ENCODE peak calls at places on chromosomes 6 and 20, in four cellular contexts. One of them, this sample, is unnamed.

GRCh38 chr6:116596815-116597214 is 19.5 kb upstream of the RSPH4A start:
- DNase-seq in Panc1: no peak
- DNase-seq in HepG2: peak
- DNase-seq in HCT116: no peak
- DNase-seq in this sample: peak

GRCh38 chr20:13990465-13990864 is at the start of gene SEL1L2:
- DNase-seq in HepG2: no peak
- DNase-seq in Panc1: no peak
- DNase-seq in HCT116: no peak
- DNase-seq in this sample: no peak

GRCh38 chr20:51586005-51586440 is 43.5 kb upstream of the NFATC2 start:
- DNase-seq in HCT116: peak
- DNase-seq in HepG2: no peak
- DNase-seq in Panc1: no peak
- DNase-seq in this sample: no peak

GRCh38 chr6:71482742-71483141 is 194.1 kb downstream of the OGFRL1 start:
- DNase-seq in Panc1: no peak
- DNase-seq in HepG2: no peak
- DNase-seq in HCT116: no peak
- DNase-seq in this sample: no peak

GRCh38 chr6:138442663-138443062 is 38.6 kb downstream of the HEBP2 start:
- DNase-seq in HCT116: no peak
- DNase-seq in HepG2: no peak
- DNase-seq in Panc1: no peak
- DNase-seq in this sample: no peak

GRCh38 chr6:132648356-132648755 is 10.6 kb downstream of the TAAR1 start:
- DNase-seq in HCT116: no peak
- DNase-seq in Panc1: no peak
- DNase-seq in HepG2: no peak
- DNase-seq in this sample: no peak

GRCh38 chr6:5323979-5324378 is 62.7 kb downstream of the FARS2 start:
- DNase-seq in HCT116: no peak
- DNase-seq in Panc1: no peak
- DNase-seq in HepG2: no peak
- DNase-seq in this sample: no peak

GRCh38 chr6:134935076-134935475 is 14.8 kb downstream of the ALDH8A1 start:
- DNase-seq in HCT116: no peak
- DNase-seq in HepG2: no peak
- DNase-seq in Panc1: no peak
- DNase-seq in this sample: no peak

GRCh38 chr6:160081398-160081797 is 40.2 kb upstream of the SLC22A1 start:
- DNase-seq in HCT116: no peak
- DNase-seq in Panc1: no peak
- DNase-seq in HepG2: no peak
- DNase-seq in this sample: no peak

GRCh38 chr6:13522639-13523038 is 35.2 kb upstream of the GFOD1 start:
- DNase-seq in Panc1: no peak
- DNase-seq in HCT116: no peak
- DNase-seq in HepG2: no peak
- DNase-seq in this sample: no peak

GRCh38 chr20:25624500-25624939 is 706 bp upstream of the NANP start:
- DNase-seq in HepG2: no peak
- DNase-seq in HCT116: no peak
- DNase-seq in Panc1: no peak
- DNase-seq in this sample: no peak

GRCh38 chr20:48360338-48360698 is 467.5 kb downstream of the PREX1 start:
- DNase-seq in HepG2: no peak
- DNase-seq in HCT116: no peak
- DNase-seq in Panc1: no peak
- DNase-seq in this sample: no peak

GRCh38 chr6:129146836-129147366 is 264.0 kb downstream of the LAMA2 start:
- DNase-seq in HCT116: no peak
- DNase-seq in HepG2: no peak
- DNase-seq in Panc1: no peak
- DNase-seq in this sample: no peak

GRCh38 chr20:14963262-14963663 is 625.9 kb upstream of the FLRT3 start:
- DNase-seq in Panc1: no peak
- DNase-seq in HCT116: peak
- DNase-seq in HepG2: peak
- DNase-seq in this sample: no peak

GRCh38 chr6:15327271-15327670 is 81.4 kb downstream of the JARID2 start:
- DNase-seq in HCT116: peak
- DNase-seq in Panc1: no peak
- DNase-seq in HepG2: no peak
- DNase-seq in this sample: peak

GRCh38 chr20:19249515-19249914 is 37.1 kb downstream of the SLC24A3 start:
- DNase-seq in HCT116: no peak
- DNase-seq in Panc1: no peak
- DNase-seq in HepG2: no peak
- DNase-seq in this sample: peak

GRCh38 chr6:71034578-71034977 is 77.7 kb upstream of the B3GAT2 start:
- DNase-seq in Panc1: no peak
- DNase-seq in HepG2: no peak
- DNase-seq in HCT116: no peak
- DNase-seq in this sample: no peak

GRCh38 chr6:24283043-24283985 is 74.5 kb downstream of the DCDC2 start:
- DNase-seq in Panc1: peak
- DNase-seq in HepG2: peak
- DNase-seq in HCT116: peak
- DNase-seq in this sample: peak

GRCh38 chr6:161376367-161376766 is 102.5 kb upstream of the AGPAT4 start:
- DNase-seq in Panc1: no peak
- DNase-seq in HCT116: no peak
- DNase-seq in HepG2: no peak
- DNase-seq in this sample: no peak

GRCh38 chr20:58081842-58082241 is 146.6 kb downstream of the ANKRD60 start:
- DNase-seq in HepG2: no peak
- DNase-seq in HCT116: no peak
- DNase-seq in Panc1: no peak
- DNase-seq in this sample: no peak

GRCh38 chr20:36030143-36030542 is 61.8 kb downstream of the CNBD2 start:
- DNase-seq in Panc1: no peak
- DNase-seq in HCT116: no peak
- DNase-seq in HepG2: no peak
- DNase-seq in this sample: no peak

GRCh38 chr6:159608961-159609673 is 83.9 kb downstream of the SOD2 start:
- DNase-seq in HCT116: peak
- DNase-seq in Panc1: peak
- DNase-seq in HepG2: peak
- DNase-seq in this sample: peak

GRCh38 chr20:17616480-17617211 is 46.8 kb downstream of the DSTN start:
- DNase-seq in HCT116: no peak
- DNase-seq in Panc1: no peak
- DNase-seq in HepG2: no peak
- DNase-seq in this sample: no peak

DNA sequence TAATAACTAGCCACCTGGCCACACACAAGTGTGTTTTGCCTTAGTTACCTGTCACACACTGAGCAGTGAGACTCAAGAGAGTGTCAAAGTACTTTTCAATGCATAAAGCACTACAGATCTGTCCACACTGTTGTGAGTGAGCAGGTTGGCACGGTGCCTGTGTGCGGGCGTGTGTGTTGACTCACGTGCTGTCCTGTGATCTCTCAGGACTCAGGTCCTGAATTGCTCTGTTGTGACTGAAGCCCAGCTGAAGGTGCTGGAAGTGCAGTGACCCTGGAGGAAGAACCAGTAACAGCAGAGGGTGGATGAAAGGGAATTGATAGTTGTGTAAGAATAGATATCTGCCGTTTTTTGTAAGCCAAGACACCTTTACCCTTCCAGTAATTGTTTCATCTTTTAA is 18.3 kb downstream of the SLC16A10 start:
- DNase-seq in Panc1: no peak
- DNase-seq in HCT116: peak
- DNase-seq in HepG2: peak
- DNase-seq in this sample: no peak
- TF ChIP-seq TCF7L2 in Panc1: no peak
- TF ChIP-seq TCF7L2 in HCT116: peak
- TF ChIP-seq TCF7L2 in HepG2: no peak
- TF ChIP-seq TCF7L2 in this sample: no peak

DNA sequence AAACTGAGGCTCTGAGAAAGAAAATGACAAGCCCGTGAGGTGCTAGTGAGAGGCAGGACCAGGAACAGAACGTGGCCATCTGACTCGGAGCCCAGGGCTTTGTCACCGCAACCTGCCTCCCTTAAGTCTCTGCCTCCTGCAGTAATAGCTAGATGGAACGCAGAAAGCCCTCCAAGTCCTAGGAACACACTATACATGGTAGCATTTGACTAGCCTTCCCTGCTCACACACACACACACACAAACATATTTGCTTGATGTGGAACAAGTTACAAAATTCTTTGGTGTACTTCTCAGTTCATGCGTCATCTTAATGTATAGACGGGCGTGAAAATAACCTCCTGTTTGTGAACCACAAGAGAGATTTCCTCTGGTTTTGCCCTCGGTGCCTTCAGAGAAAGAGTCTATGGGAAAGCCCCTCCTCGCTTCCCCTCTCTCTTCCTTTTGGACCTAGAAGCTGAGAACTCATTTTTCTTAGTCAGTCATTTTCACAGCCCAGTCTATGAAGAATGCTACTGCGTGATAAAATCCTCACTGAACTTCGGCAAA is 38.8 kb downstream of the C6orf52 start:
- DNase-seq in Panc1: no peak
- DNase-seq in HCT116: no peak
- DNase-seq in HepG2: no peak
- DNase-seq in this sample: no peak
- TF ChIP-seq TCF7L2 in Panc1: no peak
- TF ChIP-seq TCF7L2 in HCT116: no peak
- TF ChIP-seq TCF7L2 in HepG2: no peak
- TF ChIP-seq TCF7L2 in this sample: no peak

DNA sequence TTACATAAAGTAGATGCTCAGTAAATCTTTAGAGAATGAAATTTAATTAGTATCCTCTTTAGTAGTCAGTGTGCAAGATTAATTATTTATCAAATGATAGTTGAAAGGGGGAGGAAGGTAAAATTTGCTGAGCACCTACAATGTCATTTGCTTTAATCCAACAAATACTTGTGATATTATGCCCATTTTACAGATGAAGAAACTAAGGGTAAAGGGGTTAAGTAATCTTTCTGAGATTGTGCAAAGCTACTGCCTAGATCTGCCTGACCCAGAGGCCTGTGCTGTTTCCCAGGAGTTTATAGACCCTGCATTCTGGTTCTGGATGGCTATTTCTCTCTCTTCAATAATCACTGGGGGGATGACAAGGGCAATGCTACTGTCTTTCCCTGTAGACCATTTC is 58.3 kb upstream of the BACH2 start:
- DNase-seq in HepG2: no peak
- DNase-seq in Panc1: no peak
- DNase-seq in HCT116: no peak
- DNase-seq in this sample: no peak
- TF ChIP-seq TCF7L2 in HepG2: no peak
- TF ChIP-seq TCF7L2 in Panc1: no peak
- TF ChIP-seq TCF7L2 in HCT116: no peak
- TF ChIP-seq TCF7L2 in this sample: no peak

GRCh38 chr20:41428285-41428684 is 61.7 kb upstream of the EMILIN3 start:
- DNase-seq in Panc1: no peak
- DNase-seq in HCT116: peak
- DNase-seq in HepG2: peak
- DNase-seq in this sample: peak
- TF ChIP-seq TCF7L2 in Panc1: no peak
- TF ChIP-seq TCF7L2 in HCT116: no peak
- TF ChIP-seq TCF7L2 in HepG2: no peak
- TF ChIP-seq TCF7L2 in this sample: no peak

GRCh38 chr6:53703047-53703446 is 37.5 kb upstream of the KLHL31 start:
- DNase-seq in HCT116: no peak
- DNase-seq in Panc1: no peak
- DNase-seq in HepG2: no peak
- DNase-seq in this sample: no peak

GRCh38 chr6:53707108-53707897 is 41.7 kb upstream of the KLHL31 start:
- DNase-seq in Panc1: no peak
- DNase-seq in HCT116: no peak
- DNase-seq in HepG2: no peak
- DNase-seq in this sample: no peak

GRCh38 chr6:53704700-53705099 is 39.1 kb upstream of the KLHL31 start:
- DNase-seq in HCT116: no peak
- DNase-seq in Panc1: no peak
- DNase-seq in HepG2: no peak
- DNase-seq in this sample: no peak

GRCh38 chr6:53702316-53702715 is 36.8 kb upstream of the KLHL31 start:
- DNase-seq in HepG2: no peak
- DNase-seq in HCT116: no peak
- DNase-seq in Panc1: no peak
- DNase-seq in this sample: no peak

DNA sequence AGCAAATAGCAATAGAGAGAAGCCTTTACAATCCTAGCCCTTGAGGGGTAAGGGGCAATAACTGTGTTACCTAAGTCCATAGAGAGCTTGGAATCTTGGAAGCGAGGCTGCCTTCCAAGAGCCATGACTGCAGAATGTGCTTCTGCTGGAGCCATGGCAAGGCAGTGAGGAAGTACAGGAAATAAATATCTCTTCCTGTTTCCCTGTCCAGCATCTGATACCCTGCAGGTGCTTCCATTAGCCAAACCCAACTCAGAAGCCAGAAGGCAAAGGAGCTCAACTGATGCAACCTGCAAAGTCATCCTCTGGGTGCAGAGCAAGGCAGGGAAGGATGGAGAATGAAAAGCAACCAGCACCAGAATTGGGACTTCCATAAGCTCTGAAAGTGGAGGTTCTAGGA is 41.0 kb upstream of the KLHL31 start:
- DNase-seq in Panc1: no peak
- DNase-seq in HepG2: no peak
- DNase-seq in HCT116: no peak
- DNase-seq in this sample: no peak
- TF ChIP-seq TCF7L2 in Panc1: no peak
- TF ChIP-seq TCF7L2 in HepG2: no peak
- TF ChIP-seq TCF7L2 in HCT116: no peak
- TF ChIP-seq TCF7L2 in this sample: no peak

GRCh38 chr6:43806758-43807227 is 36.8 kb downstream of the VEGFA start:
- DNase-seq in HCT116: no peak
- DNase-seq in Panc1: no peak
- DNase-seq in HepG2: no peak
- DNase-seq in this sample: no peak

GRCh38 chr6:43806041-43806757 is 36.2 kb downstream of the VEGFA start:
- DNase-seq in HepG2: peak
- DNase-seq in Panc1: no peak
- DNase-seq in HCT116: no peak
- DNase-seq in this sample: no peak

GRCh38 chr6:43808412-43808811 is 38.4 kb downstream of the VEGFA start:
- DNase-seq in HCT116: no peak
- DNase-seq in Panc1: no peak
- DNase-seq in HepG2: no peak
- DNase-seq in this sample: no peak

GRCh38 chr6:43805695-43806040 is 35.7 kb downstream of the VEGFA start:
- DNase-seq in Panc1: no peak
- DNase-seq in HCT116: no peak
- DNase-seq in HepG2: peak
- DNase-seq in this sample: no peak

GRCh38 chr6:43807228-43808061 is 37.4 kb downstream of the VEGFA start:
- DNase-seq in Panc1: no peak
- DNase-seq in HCT116: no peak
- DNase-seq in HepG2: peak
- DNase-seq in this sample: no peak
- TF ChIP-seq TCF7L2 in Panc1: no peak
- TF ChIP-seq TCF7L2 in HCT116: no peak
- TF ChIP-seq TCF7L2 in HepG2: no peak
- TF ChIP-seq TCF7L2 in this sample: no peak